ENCODE peak calls at places on chromosome 15, in six cellular contexts. One of them, this sample, is unnamed.

GRCh38 chr15:91549581-91549980 is 303.9 kb upstream of the SLCO3A1 start:
- DNase-seq in GM12878: no peak
- DNase-seq in HepG2: no peak
- DNase-seq in GM12892: no peak
- DNase-seq in K562: no peak
- DNase-seq in H1: no peak
- DNase-seq in this sample: no peak

GRCh38 chr15:63473999-63474809 is 30.2 kb upstream of the USP3 start:
- DNase-seq in GM12878: peak
- DNase-seq in HepG2: peak
- DNase-seq in GM12892: no peak
- DNase-seq in K562: no peak
- DNase-seq in H1: peak
- DNase-seq in this sample: no peak

GRCh38 chr15:52178765-52179164 is 12.4 kb downstream of the GNB5 start:
- DNase-seq in GM12878: no peak
- DNase-seq in HepG2: no peak
- DNase-seq in GM12892: no peak
- DNase-seq in K562: no peak
- DNase-seq in H1: peak
- DNase-seq in this sample: no peak

GRCh38 chr15:77659350-77660321 is 26.9 kb upstream of the LINGO1 start:
- DNase-seq in GM12878: no peak
- DNase-seq in HepG2: peak
- DNase-seq in GM12892: peak
- DNase-seq in K562: peak
- DNase-seq in H1: peak
- DNase-seq in this sample: peak

GRCh38 chr15:55277116-55277564 is 12.5 kb downstream of the RAB27A start:
- DNase-seq in GM12878: peak
- DNase-seq in HepG2: no peak
- DNase-seq in GM12892: no peak
- DNase-seq in K562: no peak
- DNase-seq in H1: no peak
- DNase-seq in this sample: no peak

GRCh38 chr15:71325461-71325860 is 210.2 kb downstream of the THSD4 start:
- DNase-seq in GM12878: no peak
- DNase-seq in HepG2: no peak
- DNase-seq in GM12892: no peak
- DNase-seq in K562: no peak
- DNase-seq in H1: no peak
- DNase-seq in this sample: no peak

GRCh38 chr15:78374436-78375393 is 34.6 kb downstream of the CRABP1 start:
- DNase-seq in GM12878: no peak
- DNase-seq in HepG2: peak
- DNase-seq in GM12892: no peak
- DNase-seq in K562: no peak
- DNase-seq in H1: no peak
- DNase-seq in this sample: no peak

GRCh38 chr15:60793656-60794055 is 314.7 kb upstream of the ICE2 start:
- DNase-seq in GM12878: no peak
- DNase-seq in HepG2: no peak
- DNase-seq in GM12892: no peak
- DNase-seq in K562: no peak
- DNase-seq in H1: no peak
- DNase-seq in this sample: no peak

GRCh38 chr15:48904758-48905157 is 26.8 kb downstream of the EID1 start:
- DNase-seq in GM12878: no peak
- DNase-seq in HepG2: no peak
- DNase-seq in GM12892: no peak
- DNase-seq in K562: no peak
- DNase-seq in H1: no peak
- DNase-seq in this sample: no peak

GRCh38 chr15:78315686-78316085 is 16.3 kb upstream of the SKIC8 start:
- DNase-seq in GM12878: no peak
- DNase-seq in HepG2: peak
- DNase-seq in GM12892: no peak
- DNase-seq in K562: peak
- DNase-seq in H1: peak
- DNase-seq in this sample: no peak

GRCh38 chr15:88324241-88325065 is 67.9 kb upstream of the NTRK3 start:
- DNase-seq in GM12878: no peak
- DNase-seq in HepG2: no peak
- DNase-seq in GM12892: no peak
- DNase-seq in K562: no peak
- DNase-seq in H1: no peak
- DNase-seq in this sample: no peak

DNA sequence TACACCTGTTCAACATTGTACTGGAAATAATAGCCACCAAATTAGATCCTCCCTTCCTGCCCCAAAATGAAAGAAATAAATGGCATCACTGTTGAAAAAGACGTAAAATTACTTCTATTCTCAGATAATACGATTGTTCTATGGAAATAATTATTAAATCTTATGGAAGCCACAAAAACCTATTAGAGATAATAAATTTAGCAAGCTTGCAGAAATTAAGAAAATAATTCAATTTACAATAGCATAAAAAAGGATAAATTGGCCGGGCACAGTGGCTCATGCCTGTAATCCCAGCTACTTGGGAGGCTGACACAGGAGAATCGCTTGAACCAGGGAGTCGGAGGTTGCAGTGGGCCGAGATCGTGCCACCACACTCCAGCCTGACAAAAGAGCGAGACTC is 57.8 kb downstream of the PPCDC start:
- DNase-seq in GM12878: no peak
- DNase-seq in HepG2: no peak
- DNase-seq in GM12892: no peak
- DNase-seq in K562: no peak
- DNase-seq in H1: no peak
- DNase-seq in this sample: no peak
- TF ChIP-seq TAF1 in GM12878: no peak
- TF ChIP-seq TAF1 in HepG2: no peak
- TF ChIP-seq TAF1 in GM12892: no peak
- TF ChIP-seq TAF1 in K562: no peak
- TF ChIP-seq TAF1 in H1: no peak
- TF ChIP-seq TAF1 in this sample: no peak

DNA sequence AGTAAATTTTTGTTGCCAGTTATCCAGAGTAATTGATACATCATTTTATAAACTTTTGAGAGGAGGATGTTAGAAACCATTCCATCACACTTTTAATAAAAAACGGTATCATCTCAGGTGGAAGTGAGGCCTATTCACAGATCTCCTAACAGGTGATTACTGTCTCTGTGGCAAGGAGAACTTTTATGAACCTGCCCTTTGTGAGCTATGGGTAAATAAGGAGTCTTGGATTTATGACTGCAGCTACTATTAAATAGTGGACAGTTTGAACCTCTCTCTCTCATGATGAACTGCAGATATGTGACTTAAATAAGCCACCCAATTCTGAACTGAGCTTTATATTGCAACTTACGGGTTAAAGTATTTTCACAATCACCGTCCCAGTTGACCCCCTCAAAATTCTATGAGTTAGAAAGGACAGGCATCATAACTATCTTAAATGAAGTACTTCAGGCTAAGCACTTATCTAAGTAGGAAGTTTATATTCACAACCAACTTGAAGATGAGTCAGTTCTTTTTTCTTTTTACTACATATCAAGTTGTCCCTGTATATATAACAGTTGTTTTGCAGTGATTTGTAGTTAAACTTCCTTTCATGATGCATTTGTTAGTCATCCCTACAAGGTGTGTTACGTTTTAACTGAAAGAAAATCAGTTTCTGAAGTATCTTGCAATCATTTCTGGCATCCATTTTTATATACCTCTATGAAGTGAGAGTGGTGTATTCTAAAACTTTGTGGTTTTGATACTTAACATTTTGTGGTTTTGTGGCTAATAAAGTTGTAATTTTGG is 45.9 kb downstream of the ZFAND6 start:
- DNase-seq in GM12878: no peak
- DNase-seq in HepG2: no peak
- DNase-seq in GM12892: no peak
- DNase-seq in K562: no peak
- DNase-seq in H1: no peak
- DNase-seq in this sample: no peak
- TF ChIP-seq POLR2A in GM12878: no peak
- TF ChIP-seq POLR2A in HepG2: no peak
- TF ChIP-seq POLR2A in GM12892: no peak
- TF ChIP-seq POLR2A in K562: no peak
- TF ChIP-seq POLR2A in H1: no peak
- TF ChIP-seq POLR2A in this sample: no peak

GRCh38 chr15:41970456-41970855 is 1.9 kb downstream of the EHD4 start:
- DNase-seq in GM12878: no peak
- DNase-seq in HepG2: no peak
- DNase-seq in GM12892: no peak
- DNase-seq in K562: no peak
- DNase-seq in H1: no peak
- DNase-seq in this sample: no peak

GRCh38 chr15:41971893-41972340 is 440 bp downstream of the EHD4 start:
- DNase-seq in GM12878: no peak
- DNase-seq in HepG2: peak
- DNase-seq in GM12892: no peak
- DNase-seq in K562: peak
- DNase-seq in H1: peak
- DNase-seq in this sample: no peak

GRCh38 chr15:41972341-41973237 is at the start of gene EHD4:
- DNase-seq in GM12878: peak
- DNase-seq in HepG2: peak
- DNase-seq in GM12892: peak
- DNase-seq in K562: peak
- DNase-seq in H1: peak
- DNase-seq in this sample: peak

GRCh38 chr15:41969851-41970431 is 2.4 kb downstream of the EHD4 start:
- DNase-seq in GM12878: peak
- DNase-seq in HepG2: no peak
- DNase-seq in GM12892: no peak
- DNase-seq in K562: no peak
- DNase-seq in H1: peak
- DNase-seq in this sample: no peak

DNA sequence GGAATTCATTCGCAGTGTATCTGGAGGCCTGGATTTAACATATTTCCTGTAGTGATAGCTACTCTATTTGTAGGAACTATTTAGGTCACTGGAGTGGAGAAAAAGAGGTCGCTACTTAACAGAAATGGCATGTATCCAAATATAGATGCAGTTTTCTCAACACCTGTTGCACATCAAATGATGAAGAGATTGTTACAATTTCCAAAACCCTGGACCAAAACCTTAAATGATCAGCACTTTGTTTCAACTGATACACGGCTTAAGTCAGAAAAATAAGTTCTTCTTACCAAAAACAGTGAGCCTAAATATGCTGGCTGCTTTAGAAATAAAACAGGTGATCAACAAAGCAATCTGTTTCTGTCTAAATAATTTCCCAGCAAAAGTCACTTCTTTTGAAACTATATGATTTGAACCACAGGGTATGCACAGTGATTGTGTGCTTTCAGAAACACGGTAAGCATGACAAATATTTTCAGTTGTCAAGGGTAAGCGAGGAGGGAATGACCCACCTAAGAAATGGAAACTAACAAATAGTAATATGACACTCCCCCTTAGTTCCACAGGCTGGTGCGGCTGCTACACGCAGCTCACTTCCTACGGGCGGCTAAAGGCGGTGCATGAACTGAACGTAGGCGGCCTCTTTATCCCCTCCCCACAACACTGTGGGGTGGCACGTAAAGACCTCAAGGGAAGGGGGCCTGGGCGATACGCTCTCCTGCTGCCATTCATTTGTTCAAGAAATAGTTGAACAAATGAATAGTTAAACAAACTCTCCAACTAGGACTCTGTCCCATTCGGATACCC is 1.1 kb downstream of the EHD4 start:
- DNase-seq in GM12878: peak
- DNase-seq in HepG2: peak
- DNase-seq in GM12892: peak
- DNase-seq in K562: no peak
- DNase-seq in H1: no peak
- DNase-seq in this sample: peak
- TF ChIP-seq POLR2AphosphoS5 in GM12878: peak
- TF ChIP-seq POLR2AphosphoS5 in HepG2: no peak
- TF ChIP-seq POLR2AphosphoS5 in GM12892: peak
- TF ChIP-seq POLR2AphosphoS5 in K562: no peak
- TF ChIP-seq POLR2AphosphoS5 in H1: no peak
- TF ChIP-seq POLR2AphosphoS5 in this sample: peak

DNA sequence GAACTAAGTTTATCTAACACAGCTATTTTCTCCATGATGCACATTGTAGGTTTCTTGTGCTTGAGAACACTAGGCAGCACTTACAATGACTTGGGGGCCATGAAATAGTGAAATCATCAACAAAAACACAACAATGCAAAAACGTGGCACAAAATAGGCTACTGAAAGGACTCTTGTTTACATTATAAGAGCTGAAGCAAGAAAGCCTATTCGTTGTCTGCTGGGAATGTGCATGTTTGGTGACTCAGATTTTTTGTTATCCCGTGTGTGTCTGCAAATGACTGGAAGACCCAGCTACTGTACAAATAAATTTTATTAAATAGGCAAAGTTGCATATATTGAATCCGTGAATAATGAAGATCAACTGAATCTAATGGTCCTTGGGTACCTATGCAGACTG is 85.0 kb downstream of the TCF12 start:
- DNase-seq in GM12878: no peak
- DNase-seq in HepG2: no peak
- DNase-seq in GM12892: no peak
- DNase-seq in K562: no peak
- DNase-seq in H1: no peak
- DNase-seq in this sample: no peak
- TF ChIP-seq TAF1 in GM12878: no peak
- TF ChIP-seq TAF1 in HepG2: no peak
- TF ChIP-seq TAF1 in GM12892: no peak
- TF ChIP-seq TAF1 in K562: no peak
- TF ChIP-seq TAF1 in H1: no peak
- TF ChIP-seq TAF1 in this sample: no peak

DNA sequence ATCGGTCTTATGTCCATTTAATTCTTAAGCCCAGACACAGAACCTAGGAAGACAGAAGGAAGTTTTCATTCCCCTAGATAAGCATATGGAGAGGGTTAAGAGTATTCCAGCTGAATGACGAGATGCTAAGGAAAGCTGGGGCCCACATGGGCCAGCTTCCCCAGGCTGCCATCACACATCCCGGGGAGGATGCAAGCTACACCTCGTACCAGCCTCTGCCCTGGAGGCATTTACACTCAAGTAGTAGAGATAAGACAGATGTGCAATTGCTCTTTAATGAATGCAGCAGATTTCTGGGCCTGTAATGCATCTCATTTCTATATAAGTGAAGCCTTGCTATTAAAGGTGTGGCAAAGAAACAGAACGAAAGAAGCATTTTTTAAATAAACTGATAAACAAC is 144.5 kb downstream of the MEX3B start:
- DNase-seq in GM12878: no peak
- DNase-seq in HepG2: no peak
- DNase-seq in GM12892: no peak
- DNase-seq in K562: no peak
- DNase-seq in H1: no peak
- DNase-seq in this sample: no peak
- TF ChIP-seq POLR2A in GM12878: no peak
- TF ChIP-seq POLR2A in HepG2: no peak
- TF ChIP-seq POLR2A in GM12892: no peak
- TF ChIP-seq POLR2A in K562: no peak
- TF ChIP-seq POLR2A in H1: no peak
- TF ChIP-seq POLR2A in this sample: no peak

DNA sequence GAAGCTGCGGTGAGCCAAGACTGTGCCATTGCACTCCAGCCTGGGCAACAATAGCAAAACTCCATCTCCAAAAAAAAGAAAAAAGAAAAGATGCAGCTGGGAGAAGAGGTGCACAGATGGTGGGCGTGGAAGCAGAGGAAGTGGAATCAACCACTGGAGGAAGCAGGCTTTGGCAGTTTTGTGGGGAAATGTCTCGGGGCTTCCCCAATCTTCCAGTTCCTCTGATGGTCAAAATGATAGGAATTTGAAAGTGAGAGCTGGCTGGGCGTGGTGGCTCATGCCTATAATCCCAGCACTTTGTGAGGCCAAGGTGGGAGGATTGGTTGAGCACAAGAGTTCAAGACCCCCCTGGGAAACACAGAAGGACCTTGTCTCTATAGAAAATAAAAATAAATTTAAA is 48.1 kb upstream of the SMAD3 start:
- DNase-seq in GM12878: no peak
- DNase-seq in HepG2: no peak
- DNase-seq in GM12892: no peak
- DNase-seq in K562: no peak
- DNase-seq in H1: no peak
- DNase-seq in this sample: no peak
- TF ChIP-seq POLR2AphosphoS5 in GM12878: no peak
- TF ChIP-seq POLR2AphosphoS5 in HepG2: no peak
- TF ChIP-seq POLR2AphosphoS5 in GM12892: no peak
- TF ChIP-seq POLR2AphosphoS5 in K562: no peak
- TF ChIP-seq POLR2AphosphoS5 in H1: no peak
- TF ChIP-seq POLR2AphosphoS5 in this sample: no peak

This sample was measured in GM12891.